ENCODE peak calls at places on chromosomes 6 and 20, in nine cellular contexts. R, Q, W, E, Z, O, M, H and X are unnamed samples.

GRCh38 chr6:159217595-159218275 is 48.5 kb downstream of the FNDC1 start:
- DNase-seq in R (no peak), Q (peak), W (peak), E (no peak), Z (peak), O (peak), M (peak), H (peak), X (peak)

GRCh38 chr20:49534314-49534713 is 33.6 kb downstream of the PTGIS start:
- DNase-seq in R (peak), Q (peak), W (peak), E (peak), Z (peak), O (peak), M (peak), H (peak), X (peak)

GRCh38 chr20:35820715-35821114 is 48.9 kb downstream of the PHF20 start:
- DNase-seq in R (no peak), Q (no peak), W (no peak), E (no peak), Z (no peak), O (peak), M (no peak), H (peak), X (no peak)

GRCh38 chr6:47247227-47247797 is 62.4 kb downstream of the TNFRSF21 start:
- DNase-seq in R (no peak), Q (no peak), W (no peak), E (no peak), Z (no peak), O (peak), M (peak), H (peak), X (no peak)

GRCh38 chr6:142372348-142372747 is 70.5 kb downstream of the ADGRG6 start:
- DNase-seq in R (no peak), Q (no peak), W (no peak), E (no peak), Z (no peak), O (peak), M (no peak), H (peak), X (peak)

GRCh38 chr20:9348746-9349145 is 165.6 kb upstream of the LAMP5 start:
- DNase-seq in R (no peak), Q (no peak), W (no peak), E (no peak), Z (no peak), O (peak), M (no peak), H (no peak), X (no peak)

GRCh38 chr6:31580807-31581437 is 1.3 kb downstream of the LTB start:
- DNase-seq in R (peak), Q (peak), W (peak), E (peak), Z (peak), O (peak), M (peak), H (peak), X (peak)

GRCh38 chr6:11188161-11188915 is 44.1 kb downstream of the NEDD9 start:
- DNase-seq in R (no peak), Q (no peak), W (no peak), E (no peak), Z (no peak), O (no peak), M (no peak), H (peak), X (no peak)

GRCh38 chr6:11921017-11921438 is 91.1 kb upstream of the HIVEP1 start:
- DNase-seq in R (no peak), Q (no peak), W (no peak), E (no peak), Z (peak), O (peak), M (no peak), H (peak), X (peak)

GRCh38 chr6:3135668-3136297 is 17.3 kb downstream of the BPHL start:
- DNase-seq in R (no peak), Q (no peak), W (no peak), E (no peak), Z (no peak), O (no peak), M (peak), H (no peak), X (no peak)

GRCh38 chr6:40205004-40205403 is 270.7 kb upstream of the MOCS1 start:
- DNase-seq in R (no peak), Q (no peak), W (no peak), E (no peak), Z (no peak), O (no peak), M (no peak), H (no peak), X (no peak)

GRCh38 chr6:28134015-28134414 is 7.7 kb upstream of the ZKSCAN8 start:
- DNase-seq in R (no peak), Q (no peak), W (no peak), E (no peak), Z (no peak), O (peak), M (peak), H (peak), X (peak)

GRCh38 chr6:90326404-90327057 is 29.9 kb upstream of the BACH2 start:
- DNase-seq in R (no peak), Q (no peak), W (no peak), E (no peak), Z (no peak), O (no peak), M (no peak), H (no peak), X (no peak)

GRCh38 chr6:100288311-100288710 is 176.4 kb downstream of the SIM1 start:
- DNase-seq in R (no peak), Q (no peak), W (no peak), E (no peak), Z (no peak), O (no peak), M (no peak), H (no peak), X (no peak)

GRCh38 chr6:139784222-139784769 is 409.8 kb upstream of the CITED2 start:
- DNase-seq in R (no peak), Q (no peak), W (no peak), E (no peak), Z (no peak), O (peak), M (no peak), H (no peak), X (no peak)

GRCh38 chr6:144141470-144141869 is 8.8 kb upstream of the STX11 start:
- DNase-seq in R (no peak), Q (no peak), W (no peak), E (no peak), Z (no peak), O (no peak), M (no peak), H (no peak), X (no peak)

GRCh38 chr6:139253656-139254055 is 38.1 kb downstream of the TXLNB start:
- DNase-seq in R (no peak), Q (no peak), W (no peak), E (no peak), Z (no peak), O (no peak), M (no peak), H (no peak), X (no peak)

GRCh38 chr6:39915866-39916265 is 18.4 kb downstream of the MOCS1 start:
- DNase-seq in R (no peak), Q (no peak), W (no peak), E (no peak), Z (no peak), O (no peak), M (no peak), H (no peak), X (no peak)

GRCh38 chr6:1481326-1481725 is 92.0 kb downstream of the FOXF2 start:
- DNase-seq in R (no peak), Q (no peak), W (no peak), E (no peak), Z (peak), O (peak), M (no peak), H (peak), X (peak)

GRCh38 chr6:16802071-16802470 is 40.8 kb upstream of the ATXN1 start:
- DNase-seq in R (no peak), Q (no peak), W (no peak), E (no peak), Z (peak), O (peak), M (no peak), H (peak), X (no peak)

GRCh38 chr20:49575551-49576060 is 7.7 kb upstream of the PTGIS start:
- DNase-seq in R (no peak), Q (no peak), W (peak), E (no peak), Z (no peak), O (no peak), M (peak), H (peak), X (no peak)